ENCODE peak calls at places on chromosomes 16 and 17, in six cellular contexts. B is neural progenitor cell, F is MM.1S, A is PC-3, V is SK-N-SH, G is GM23338. S is an unnamed sample. For H3F3A, the result is how much of the 10 kb centered on the place peaks cover.

GRCh38 chr17:34771891-34772290 is 189.4 kb downstream of the CCT6B start:
- DNase-seq in B (no peak), F (no peak), A (no peak), V (no peak), G (no peak), S (no peak)

GRCh38 chr17:11986939-11987329 is 10.3 kb downstream of the ZNF18 start:
- DNase-seq in B (peak), F (no peak), A (peak), V (peak), G (peak), S (peak)

GRCh38 chr16:55301385-55302008 is 22.5 kb upstream of the IRX6 start:
- DNase-seq in B (no peak), F (no peak), A (no peak), V (no peak), G (no peak), S (no peak)

GRCh38 chr17:60137731-60138130 is 12.0 kb upstream of the CA4 start:
- DNase-seq in B (no peak), F (no peak), A (no peak), V (no peak), G (no peak), S (no peak)

GRCh38 chr17:33145941-33146340 is 147.2 kb downstream of the ASIC2 start:
- DNase-seq in B (no peak), F (no peak), A (no peak), V (no peak), G (no peak), S (no peak)

GRCh38 chr16:55949518-55949917 is 74.3 kb upstream of the CES5A start:
- DNase-seq in B (no peak), F (no peak), A (peak), V (no peak), G (no peak), S (peak)

GRCh38 chr16:86681440-86681838 is 103.1 kb downstream of the FOXL1 start:
- DNase-seq in B (no peak), F (no peak), A (no peak), V (no peak), G (no peak), S (no peak)

GRCh38 chr17:73623247-73623646 is 21.0 kb downstream of the SDK2 start:
- DNase-seq in B (no peak), F (no peak), A (no peak), V (no peak), G (no peak), S (no peak)

GRCh38 chr17:21213491-21214014 is 408 bp downstream of the TMEM11 start:
- DNase-seq in B (peak), F (peak), A (no peak), V (peak), G (peak), S (peak)

GRCh38 chr16:72721981-72722380 is 325.9 kb downstream of the ZFHX3 start:
- DNase-seq in B (peak), F (no peak), A (no peak), V (no peak), G (no peak), S (no peak)

GRCh38 chr17:50426472-50426782 is 409 bp downstream of the ACSF2 start:
- DNase-seq in B (no peak), F (no peak), A (no peak), V (no peak), G (no peak), S (no peak)

GRCh38 chr17:55433029-55433628 is 11.5 kb upstream of the MMD start:
- DNase-seq in B (no peak), F (no peak), A (peak), V (no peak), G (no peak), S (peak)

GRCh38 chr17:67434061-67434525 is 57.0 kb downstream of the PITPNC1 start:
- DNase-seq in B (no peak), F (no peak), A (no peak), V (no peak), G (no peak), S (peak)

GRCh38 chr17:9309216-9309615 is 266.4 kb downstream of the STX8 start:
- DNase-seq in B (peak), F (no peak), A (no peak), V (no peak), G (peak), S (no peak)

GRCh38 chr16:71500964-71501363 is 11.8 kb upstream of the ZNF19 start:
- DNase-seq in B (no peak), F (no peak), A (no peak), V (no peak), G (no peak), S (no peak)

GRCh38 chr16:87549627-87550509 is 52.4 kb upstream of the JPH3 start:
- DNase-seq in B (no peak), F (no peak), A (no peak), V (no peak), G (no peak), S (no peak)

GRCh38 chr17:64504769-64505319 is 1.2 kb downstream of the DDX5 start:
- DNase-seq in B (no peak), F (no peak), A (peak), V (no peak), G (no peak), S (no peak)

GRCh38 chr16:85390511-85391174 is 222.5 kb upstream of the GSE1 start:
- DNase-seq in B (no peak), F (no peak), A (peak), V (peak), G (no peak), S (peak)

GRCh38 chr17:74491645-74492044 is 25.2 kb downstream of the CD300A start:
- DNase-seq in B (no peak), F (no peak), A (no peak), V (no peak), G (no peak), S (no peak)

GRCh38 chr16:149024-149675 is 3.3 kb upstream of the HBZ start:
- DNase-seq in B (no peak), F (no peak), A (no peak), V (peak), G (no peak), S (peak)

GRCh38 chr17:37475713-37476420 is 13.8 kb upstream of the DUSP14 start:
- DNase-seq in B (no peak), F (no peak), A (no peak), V (no peak), G (no peak), S (peak)

GRCh38 chr17:44318077-44318892 is 6.3 kb downstream of the SLC25A39 start:
- DNase-seq in B (no peak), F (no peak), A (no peak), V (peak), G (no peak), S (no peak)

GRCh38 chr16:47886631-47887415 is 269.0 kb downstream of the ABCC12 start:
- DNase-seq in B (peak), F (no peak), A (no peak), V (no peak), G (no peak), S (no peak)

GRCh38 chr17:50155115-50155819 is 4.8 kb upstream of the PPP1R9B start:
- DNase-seq in B (no peak), F (peak), A (no peak), V (no peak), G (no peak), S (peak)

GRCh38 chr17:17075037-17075755 is 32.9 kb downstream of the MPRIP start:
- DNase-seq in B (no peak), F (no peak), A (no peak), V (peak), G (no peak), S (peak)

GRCh38 chr16:84699147-84699711 is 571 bp upstream of the USP10 start:
- DNase-seq in B (no peak), F (no peak), A (peak), V (no peak), G (no peak), S (peak)

GRCh38 chr17:1109606-1110523 is 69.9 kb downstream of the ABR start:
- DNase-seq in B (peak), F (peak), A (peak), V (peak), G (peak), S (no peak)

GRCh38 chr16:1002399-1003161 is 21.0 kb downstream of the SOX8 start:
- DNase-seq in B (no peak), F (no peak), A (peak), V (no peak), G (no peak), S (peak)

DNA sequence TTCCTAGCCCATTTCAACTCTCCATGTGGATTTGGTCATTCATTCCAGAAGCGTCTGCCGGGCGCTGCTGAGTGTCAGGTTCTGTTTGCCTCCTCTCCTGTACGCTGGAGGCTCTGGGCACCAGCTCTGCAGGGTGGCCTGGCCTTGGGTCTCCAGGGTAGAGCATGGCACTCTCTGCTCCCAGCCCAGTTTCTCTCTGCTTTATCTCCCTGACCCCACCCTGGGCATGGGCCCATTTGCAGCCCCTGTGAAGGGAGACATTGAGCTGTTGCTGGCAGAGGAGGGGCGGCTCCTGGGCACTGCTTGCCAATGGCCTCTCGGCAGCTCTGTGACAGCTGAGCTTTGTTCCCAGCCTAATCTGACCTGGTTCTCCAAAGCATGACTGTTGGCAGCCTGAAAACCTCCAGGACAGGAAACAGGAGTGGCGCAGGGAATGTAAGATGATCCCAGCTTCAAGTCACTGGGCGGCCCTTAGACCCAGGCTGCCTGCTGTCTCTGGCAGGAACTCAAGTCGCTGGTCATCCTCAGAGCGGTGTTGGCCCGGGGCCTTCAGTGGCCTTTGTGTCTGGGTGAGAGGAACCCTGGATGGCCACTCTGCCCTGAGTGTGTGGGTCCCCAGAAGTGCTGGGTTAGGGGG is 146.8 kb downstream of the SEC14L1 start:
- DNase-seq in B (peak), F (no peak), A (peak), V (peak), G (peak), S (peak)
- TF ChIP-seq EZH2phosphoT487 in B (no peak), F (no peak), A (no peak), V (no peak), G (no peak), S (no peak)

GRCh38 chr16:81821422-81822128 is 42.5 kb downstream of the PLCG2 start:
- DNase-seq in B (peak), F (peak), A (no peak), V (no peak), G (peak), S (no peak)

GRCh38 chr16:81823111-81823510 is 44.0 kb downstream of the PLCG2 start:
- DNase-seq in B (no peak), F (peak), A (no peak), V (no peak), G (no peak), S (no peak)

GRCh38 chr16:81830845-81831600 is 51.9 kb downstream of the PLCG2 start:
- DNase-seq in B (no peak), F (no peak), A (no peak), V (no peak), G (no peak), S (no peak)

GRCh38 chr16:81823734-81824133 is 44.6 kb downstream of the PLCG2 start:
- DNase-seq in B (no peak), F (no peak), A (no peak), V (no peak), G (no peak), S (no peak)

DNA sequence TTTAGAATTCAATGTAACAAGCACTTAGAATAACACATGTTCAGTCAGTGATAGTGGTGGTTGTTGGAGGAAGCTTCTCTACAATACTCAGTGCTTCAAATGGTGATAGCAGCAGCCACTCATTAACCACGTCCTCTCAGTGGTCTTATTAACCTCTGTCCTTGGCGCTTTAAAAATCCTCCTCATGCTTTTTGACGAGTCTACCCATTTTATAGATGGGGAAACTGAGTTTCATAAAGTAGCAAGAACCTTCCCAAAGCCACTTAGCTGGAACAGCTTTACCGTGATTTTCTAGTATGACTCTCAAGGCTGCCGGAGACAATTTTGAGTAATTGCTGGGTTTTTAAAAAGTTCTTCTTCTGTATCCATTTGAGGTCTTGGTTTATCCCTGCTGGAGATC is 47.4 kb downstream of the PLCG2 start:
- DNase-seq in B (no peak), F (no peak), A (no peak), V (no peak), G (no peak), S (no peak)
- H3F3A ChIP-seq in B (under half), F (under half), A (under half), V (under half), G (under half), S (under half)

GRCh38 chr16:81780350-81780749 is 1.3 kb downstream of the PLCG2 start:
- DNase-seq in B (no peak), F (no peak), A (no peak), V (no peak), G (no peak), S (no peak)

GRCh38 chr16:81778231-81778630 is 860 bp upstream of the PLCG2 start:
- DNase-seq in B (no peak), F (no peak), A (no peak), V (no peak), G (no peak), S (no peak)

GRCh38 chr16:81775570-81775969 is 3.5 kb upstream of the PLCG2 start:
- DNase-seq in B (no peak), F (no peak), A (no peak), V (no peak), G (no peak), S (no peak)

GRCh38 chr16:81778861-81779539 is at the start of gene PLCG2:
- DNase-seq in B (peak), F (peak), A (peak), V (peak), G (peak), S (peak)

GRCh38 chr16:81779540-81780320 is 639 bp downstream of the PLCG2 start:
- DNase-seq in B (peak), F (no peak), A (no peak), V (no peak), G (peak), S (peak)
- TF ChIP-seq EZH2phosphoT487 in B (peak), F (no peak), A (no peak), V (no peak), G (no peak), S (no peak)

GRCh38 chr16:15054357-15055140 is 1.3 kb downstream of the NTAN1 start:
- DNase-seq in B (no peak), F (no peak), A (no peak), V (no peak), G (no peak), S (peak)
- H3F3A ChIP-seq in B (under half), F (under half), A (under half), V (under half), G (under half), S (under half)

GRCh38 chr16:9706217-9706616 is 476.0 kb downstream of the GRIN2A start:
- DNase-seq in B (no peak), F (no peak), A (no peak), V (no peak), G (no peak), S (no peak)
- TF ChIP-seq EZH2phosphoT487 in B (no peak), F (no peak), A (no peak), V (no peak), G (no peak), S (no peak)

DNA sequence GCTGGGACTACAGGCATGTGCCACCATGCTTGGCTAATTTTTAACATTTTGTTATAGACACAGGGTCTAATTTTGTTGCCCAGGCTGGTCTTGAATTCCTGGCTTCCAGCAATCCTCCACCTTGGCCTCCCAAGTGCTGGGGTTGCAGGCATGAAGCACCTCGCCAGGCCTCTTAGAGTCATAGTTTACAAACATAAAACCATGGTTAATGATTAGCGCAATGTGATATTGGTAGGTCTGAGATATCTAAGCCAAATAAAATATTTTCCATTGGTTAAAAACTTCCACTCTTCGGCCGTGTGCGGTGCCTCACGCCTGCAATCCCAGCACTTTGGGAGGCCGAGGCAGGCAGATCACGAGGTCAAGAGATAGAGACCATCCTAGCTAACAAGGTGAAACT is 16.6 kb downstream of the TXNDC11 start:
- DNase-seq in B (no peak), F (peak), A (no peak), V (no peak), G (no peak), S (no peak)
- H3F3A ChIP-seq in B (under half), F (half or more), A (under half), V (under half), G (under half), S (under half)

DNA sequence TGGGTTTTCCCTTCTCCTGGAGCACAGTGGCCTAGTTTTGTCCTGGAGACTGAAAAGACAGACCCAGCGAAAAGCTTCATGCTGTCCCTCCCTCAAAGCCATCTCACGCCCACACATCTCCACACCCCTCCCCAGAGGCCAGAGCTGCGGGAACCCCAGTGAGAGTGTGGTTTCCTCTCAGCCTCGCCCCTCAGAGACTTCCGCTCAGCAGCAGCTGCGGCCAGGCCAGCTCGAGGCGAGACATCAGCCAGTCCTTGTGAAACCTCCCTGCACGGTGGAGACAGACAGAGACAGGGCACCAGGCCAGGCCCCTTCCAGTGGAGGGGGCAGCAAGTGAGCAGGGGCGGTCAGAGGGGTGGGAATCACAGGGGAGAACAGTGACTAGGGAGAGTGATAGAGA is 77.0 kb upstream of the TNRC6C start:
- DNase-seq in B (no peak), F (peak), A (no peak), V (peak), G (no peak), S (peak)
- TF ChIP-seq EZH2phosphoT487 in B (no peak), F (no peak), A (no peak), V (no peak), G (no peak), S (no peak)

DNA sequence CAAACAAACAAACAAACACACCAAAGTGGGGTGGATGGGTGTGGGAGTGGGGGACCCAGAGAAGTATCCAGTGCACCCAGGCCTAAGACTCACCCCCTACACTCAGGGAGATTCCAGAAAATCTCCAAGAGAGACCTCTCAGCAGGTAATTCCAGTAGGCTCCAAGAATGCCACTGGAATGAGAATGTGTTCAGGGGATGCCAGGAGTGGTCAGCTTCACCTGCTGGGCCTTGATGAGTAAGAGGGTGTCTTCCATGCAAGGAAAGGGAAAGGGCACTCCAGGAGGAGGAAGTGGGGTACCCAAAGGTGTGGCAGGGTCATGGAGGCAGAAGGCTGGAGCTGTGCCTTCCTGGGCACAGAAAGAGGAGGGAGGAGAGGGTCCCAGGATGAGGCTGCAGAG is 9.9 kb downstream of the CDH1 start:
- DNase-seq in B (no peak), F (no peak), A (peak), V (no peak), G (no peak), S (no peak)
- H3F3A ChIP-seq in B (under half), F (under half), A (under half), V (under half), G (under half), S (under half)